ENCODE peak calls at places on chromosomes 2 and 18, in four cellular contexts. One of them, this sample, is unnamed.

GRCh38 chr2:235498556-235499305 is 4.9 kb downstream of the AGAP1 start:
- DNase-seq in cardiac fibroblast: no peak
- DNase-seq in A549: peak; percentile 44
- DNase-seq in fibroblast of the aortic adventitia: no peak
- DNase-seq in this sample: peak; percentile 44

GRCh38 chr2:236607471-236608307 is 38.1 kb downstream of the ACKR3 start:
- DNase-seq in cardiac fibroblast: peak; percentile 33
- DNase-seq in A549: peak; percentile 11
- DNase-seq in fibroblast of the aortic adventitia: peak; percentile 61
- DNase-seq in this sample: peak; percentile 73

GRCh38 chr18:69490813-69491212 is 90.1 kb downstream of the DOK6 start:
- DNase-seq in cardiac fibroblast: peak; percentile 48
- DNase-seq in A549: no peak
- DNase-seq in fibroblast of the aortic adventitia: peak; percentile 70
- DNase-seq in this sample: peak; percentile 66

GRCh38 chr2:210961249-210961648 is 404.9 kb downstream of the CPS1 start:
- DNase-seq in cardiac fibroblast: no peak
- DNase-seq in A549: no peak
- DNase-seq in fibroblast of the aortic adventitia: no peak
- DNase-seq in this sample: no peak

GRCh38 chr2:235990344-235990743 is 177.8 kb downstream of the GBX2 start:
- DNase-seq in cardiac fibroblast: no peak
- DNase-seq in A549: no peak
- DNase-seq in fibroblast of the aortic adventitia: no peak
- DNase-seq in this sample: peak; percentile 5

GRCh38 chr18:31657823-31658669 is 26.3 kb downstream of the B4GALT6 start:
- DNase-seq in cardiac fibroblast: no peak
- DNase-seq in A549: no peak
- DNase-seq in fibroblast of the aortic adventitia: no peak
- DNase-seq in this sample: peak; percentile 10

GRCh38 chr2:23360571-23361125 is 24.3 kb upstream of the KLHL29 start:
- DNase-seq in cardiac fibroblast: no peak
- DNase-seq in A549: peak; percentile 36
- DNase-seq in fibroblast of the aortic adventitia: no peak
- DNase-seq in this sample: no peak

GRCh38 chr2:68365087-68365486 is at the start of gene PLEK:
- DNase-seq in cardiac fibroblast: no peak
- DNase-seq in A549: no peak
- DNase-seq in fibroblast of the aortic adventitia: no peak
- DNase-seq in this sample: no peak

GRCh38 chr2:64404002-64404731 is 49.8 kb upstream of the LGALSL start:
- DNase-seq in cardiac fibroblast: peak; percentile 99
- DNase-seq in A549: no peak
- DNase-seq in fibroblast of the aortic adventitia: peak; percentile 89
- DNase-seq in this sample: peak; percentile 88

GRCh38 chr2:110770308-110770695 is 37.9 kb downstream of the ACOXL start:
- DNase-seq in cardiac fibroblast: no peak
- DNase-seq in A549: no peak
- DNase-seq in fibroblast of the aortic adventitia: no peak
- DNase-seq in this sample: no peak

GRCh38 chr18:51068111-51068510 is 38.1 kb downstream of the SMAD4 start:
- DNase-seq in cardiac fibroblast: peak; percentile 70
- DNase-seq in A549: no peak
- DNase-seq in fibroblast of the aortic adventitia: peak; percentile 76
- DNase-seq in this sample: peak; percentile 41

GRCh38 chr2:227366861-227367800 is 12.0 kb downstream of the TM4SF20 start:
- DNase-seq in cardiac fibroblast: peak; percentile 95
- DNase-seq in A549: peak; percentile 92
- DNase-seq in fibroblast of the aortic adventitia: peak; percentile 99
- DNase-seq in this sample: peak; percentile 95

GRCh38 chr2:200306969-200307811 is 697 bp downstream of the SPATS2L start:
- DNase-seq in cardiac fibroblast: peak; percentile 44
- DNase-seq in A549: peak; percentile 42
- DNase-seq in fibroblast of the aortic adventitia: no peak
- DNase-seq in this sample: no peak

GRCh38 chr2:159879061-159879604 is 81.1 kb upstream of the CD302 start:
- DNase-seq in cardiac fibroblast: peak; percentile 56
- DNase-seq in A549: no peak
- DNase-seq in fibroblast of the aortic adventitia: peak; percentile 61
- DNase-seq in this sample: peak; percentile 64

GRCh38 chr2:102619414-102620319 is at the start of gene SLC9A2:
- DNase-seq in cardiac fibroblast: peak; percentile 5
- DNase-seq in A549: peak; percentile 52
- DNase-seq in fibroblast of the aortic adventitia: no peak
- DNase-seq in this sample: no peak

GRCh38 chr2:118769707-118770400 is 77.6 kb downstream of the EN1 start:
- DNase-seq in cardiac fibroblast: no peak
- DNase-seq in A549: no peak
- DNase-seq in fibroblast of the aortic adventitia: no peak
- DNase-seq in this sample: no peak

DNA sequence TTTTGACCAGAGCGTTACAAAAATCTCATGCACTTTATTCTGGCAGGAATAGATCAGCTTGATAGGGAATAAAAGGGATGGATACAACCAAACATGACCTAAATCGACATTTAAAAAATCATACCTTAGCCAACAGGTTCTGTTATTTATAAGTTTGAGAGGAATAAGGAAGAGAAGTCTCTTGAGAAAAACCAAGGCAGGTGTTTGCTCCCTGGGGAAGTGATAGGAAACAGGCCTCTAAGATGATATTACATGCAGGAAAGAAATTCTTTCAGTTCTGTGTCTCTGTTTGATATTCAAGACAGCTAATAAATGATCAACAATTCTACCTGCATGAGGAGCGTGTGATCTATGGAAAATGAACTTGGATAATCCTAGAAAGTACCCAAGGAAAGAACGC is 184.8 kb upstream of the ZEB2 start:
- DNase-seq in cardiac fibroblast: no peak
- DNase-seq in A549: no peak
- DNase-seq in fibroblast of the aortic adventitia: no peak
- DNase-seq in this sample: no peak
- H3K4me3 ChIP-seq in cardiac fibroblast: no peak overlapping the region
- H3K4me3 ChIP-seq in A549: no peak overlapping the region
- H3K4me3 ChIP-seq in fibroblast of the aortic adventitia: no peak overlapping the region
- H3K4me3 ChIP-seq in this sample: no peak overlapping the region

DNA sequence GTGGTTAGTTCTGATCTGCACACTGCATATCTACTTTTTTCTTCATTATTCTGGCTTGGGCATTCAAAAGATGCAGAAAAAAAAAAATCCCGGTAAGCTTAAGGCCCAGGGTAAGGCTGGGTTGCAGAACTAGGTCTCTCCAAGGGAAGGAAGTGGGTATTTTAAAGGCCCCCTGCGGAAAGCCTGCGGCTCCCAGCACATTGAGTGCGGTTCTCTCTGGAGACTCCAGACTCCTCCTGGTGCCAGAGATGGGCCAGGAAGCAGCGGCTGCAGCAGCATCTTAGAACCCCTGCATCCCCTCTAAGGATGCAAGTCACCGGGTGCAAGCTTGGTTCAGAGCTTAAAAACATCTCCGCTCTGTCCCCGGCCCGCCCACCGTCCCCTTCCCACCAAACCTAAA is 49.5 kb downstream of the TGIF1 start:
- DNase-seq in cardiac fibroblast: no peak
- DNase-seq in A549: no peak
- DNase-seq in fibroblast of the aortic adventitia: no peak
- DNase-seq in this sample: no peak
- H3K4me3 ChIP-seq in cardiac fibroblast: peak overlapping the region; percentile 9
- H3K4me3 ChIP-seq in A549: peak overlapping the region; percentile 48
- H3K4me3 ChIP-seq in fibroblast of the aortic adventitia: peak overlapping the region; percentile 53
- H3K4me3 ChIP-seq in this sample: peak overlapping the region; percentile 36

GRCh38 chr18:76687271-76688006 is 134.9 kb upstream of the ZNF236 start:
- DNase-seq in cardiac fibroblast: no peak
- DNase-seq in A549: no peak
- DNase-seq in fibroblast of the aortic adventitia: no peak
- DNase-seq in this sample: peak; percentile 62
- H3K4me3 ChIP-seq in cardiac fibroblast: no peak overlapping the region
- H3K4me3 ChIP-seq in A549: no peak overlapping the region
- H3K4me3 ChIP-seq in fibroblast of the aortic adventitia: no peak overlapping the region
- H3K4me3 ChIP-seq in this sample: no peak overlapping the region

GRCh38 chr2:166610180-166610919 is 116.3 kb upstream of the SCN7A start:
- DNase-seq in cardiac fibroblast: no peak
- DNase-seq in A549: no peak
- DNase-seq in fibroblast of the aortic adventitia: no peak
- DNase-seq in this sample: no peak
- H3K4me3 ChIP-seq in cardiac fibroblast: no peak overlapping the region
- H3K4me3 ChIP-seq in A549: no peak overlapping the region
- H3K4me3 ChIP-seq in fibroblast of the aortic adventitia: no peak overlapping the region
- H3K4me3 ChIP-seq in this sample: no peak overlapping the region

DNA sequence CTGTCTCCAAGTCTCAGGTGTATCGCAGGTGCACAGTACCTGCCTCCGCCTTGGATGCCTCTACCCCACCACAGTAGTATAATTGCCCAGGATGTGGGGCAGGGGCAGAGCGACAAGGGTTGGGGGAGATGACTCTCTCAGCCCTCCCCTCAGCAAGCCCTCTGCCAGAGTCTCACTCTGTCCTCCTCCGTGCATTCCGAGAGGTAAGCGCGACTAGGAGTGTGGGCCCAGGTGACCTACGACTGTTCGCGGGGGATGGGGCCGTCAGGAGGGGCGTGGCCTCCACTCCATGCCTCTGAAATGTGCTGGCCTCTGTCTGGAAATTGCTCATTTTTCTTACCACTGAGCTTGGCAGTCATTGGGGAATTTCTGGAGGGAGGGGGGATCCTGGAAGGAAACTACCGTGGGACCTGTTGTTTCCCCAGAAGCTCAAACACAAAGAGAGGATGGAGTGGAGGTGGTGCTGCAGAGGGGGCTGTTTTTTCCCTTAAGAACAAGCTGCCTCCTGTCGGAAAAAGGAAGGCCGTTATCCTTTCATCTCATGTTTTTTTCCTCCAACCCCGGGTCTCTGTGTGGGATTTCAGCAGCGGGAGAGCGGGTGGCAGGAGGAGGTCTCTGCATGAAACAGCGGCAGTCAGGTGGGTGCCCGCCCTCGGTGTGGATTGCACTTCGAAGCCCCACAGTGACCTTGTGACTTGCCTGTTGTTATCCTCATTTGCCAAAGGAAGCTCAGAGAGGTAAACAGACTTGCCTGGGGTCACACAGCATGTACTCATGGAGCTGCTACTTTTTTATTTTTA is 13.0 kb upstream of the RALB start:
- DNase-seq in cardiac fibroblast: peak; percentile 86
- DNase-seq in A549: peak; percentile 45
- DNase-seq in fibroblast of the aortic adventitia: peak; percentile 89
- DNase-seq in this sample: peak; percentile 88
- H3K4me3 ChIP-seq in cardiac fibroblast: no peak overlapping the region
- H3K4me3 ChIP-seq in A549: no peak overlapping the region
- H3K4me3 ChIP-seq in fibroblast of the aortic adventitia: peak overlapping the region; percentile 5
- H3K4me3 ChIP-seq in this sample: no peak overlapping the region

GRCh38 chr18:62939433-62939832 is 224.1 kb downstream of the PHLPP1 start:
- DNase-seq in cardiac fibroblast: peak; percentile 17
- DNase-seq in A549: no peak
- DNase-seq in fibroblast of the aortic adventitia: no peak
- DNase-seq in this sample: no peak

GRCh38 chr18:62942578-62942977 is 227.2 kb downstream of the PHLPP1 start:
- DNase-seq in cardiac fibroblast: no peak
- DNase-seq in A549: no peak
- DNase-seq in fibroblast of the aortic adventitia: no peak
- DNase-seq in this sample: no peak

GRCh38 chr18:62938451-62938850 is 223.1 kb downstream of the PHLPP1 start:
- DNase-seq in cardiac fibroblast: no peak
- DNase-seq in A549: no peak
- DNase-seq in fibroblast of the aortic adventitia: no peak
- DNase-seq in this sample: no peak

GRCh38 chr18:62938006-62938405 is 222.7 kb downstream of the PHLPP1 start:
- DNase-seq in cardiac fibroblast: peak; percentile 50
- DNase-seq in A549: no peak
- DNase-seq in fibroblast of the aortic adventitia: peak; percentile 65
- DNase-seq in this sample: peak; percentile 52

GRCh38 chr18:62939925-62940324 is 224.6 kb downstream of the PHLPP1 start:
- DNase-seq in cardiac fibroblast: no peak
- DNase-seq in A549: no peak
- DNase-seq in fibroblast of the aortic adventitia: no peak
- DNase-seq in this sample: no peak
- H3K4me3 ChIP-seq in cardiac fibroblast: no peak overlapping the region
- H3K4me3 ChIP-seq in A549: no peak overlapping the region
- H3K4me3 ChIP-seq in fibroblast of the aortic adventitia: no peak overlapping the region
- H3K4me3 ChIP-seq in this sample: no peak overlapping the region

GRCh38 chr2:42495234-42495581 is 1.4 kb upstream of the KCNG3 start:
- DNase-seq in cardiac fibroblast: no peak
- DNase-seq in A549: no peak
- DNase-seq in fibroblast of the aortic adventitia: no peak
- DNase-seq in this sample: no peak

GRCh38 chr2:42493468-42493884 is 306 bp downstream of the KCNG3 start:
- DNase-seq in cardiac fibroblast: no peak
- DNase-seq in A549: no peak
- DNase-seq in fibroblast of the aortic adventitia: no peak
- DNase-seq in this sample: no peak

GRCh38 chr2:42494434-42495233 is 852 bp upstream of the KCNG3 start:
- DNase-seq in cardiac fibroblast: peak; percentile 83
- DNase-seq in A549: peak; percentile 91
- DNase-seq in fibroblast of the aortic adventitia: peak; percentile 80
- DNase-seq in this sample: peak; percentile 76

GRCh38 chr2:42493885-42494433 is at the start of gene KCNG3:
- DNase-seq in cardiac fibroblast: peak; percentile 51
- DNase-seq in A549: peak; percentile 72
- DNase-seq in fibroblast of the aortic adventitia: no peak
- DNase-seq in this sample: peak; percentile 25

GRCh38 chr2:42492691-42493467 is 903 bp downstream of the KCNG3 start:
- DNase-seq in cardiac fibroblast: no peak
- DNase-seq in A549: no peak
- DNase-seq in fibroblast of the aortic adventitia: no peak
- DNase-seq in this sample: no peak
- H3K4me3 ChIP-seq in cardiac fibroblast: no peak overlapping the region
- H3K4me3 ChIP-seq in A549: peak overlapping the region; percentile 68
- H3K4me3 ChIP-seq in fibroblast of the aortic adventitia: no peak overlapping the region
- H3K4me3 ChIP-seq in this sample: no peak overlapping the region

GRCh38 chr2:180196419-180196977 is 189.4 kb upstream of the CWC22 start:
- DNase-seq in cardiac fibroblast: no peak
- DNase-seq in A549: no peak
- DNase-seq in fibroblast of the aortic adventitia: no peak
- DNase-seq in this sample: peak; percentile 49
- H3K4me3 ChIP-seq in cardiac fibroblast: no peak overlapping the region
- H3K4me3 ChIP-seq in A549: no peak overlapping the region
- H3K4me3 ChIP-seq in fibroblast of the aortic adventitia: no peak overlapping the region
- H3K4me3 ChIP-seq in this sample: no peak overlapping the region

This sample was measured in fibroblast of mammary gland.